ENCODE peak calls at places on chromosome 7, in seven cellular contexts. O, V, E, L, I, X and Z are unnamed samples.

GRCh38 chr7:98223898-98224700 is 12.9 kb downstream of the BHLHA15 start:
- DNase-seq in O (no peak), E (no peak), X (no peak), L (no peak), I (no peak), V (no peak), Z (no peak)

GRCh38 chr7:78438433-78438832 is 639.9 kb downstream of the PHTF2 start:
- DNase-seq in O (no peak), I (no peak), L (no peak), X (no peak), V (no peak), E (no peak), Z (no peak)

GRCh38 chr7:70082026-70082655 is 483.9 kb downstream of the AUTS2 start:
- DNase-seq in E (no peak), O (no peak), V (no peak), L (no peak), I (no peak), X (no peak), Z (no peak)

GRCh38 chr7:94315011-94315410 is 79.7 kb upstream of the COL1A2 start:
- DNase-seq in V (no peak), O (no peak), L (no peak), X (no peak), I (no peak), E (no peak), Z (no peak)

GRCh38 chr7:64880322-64881297 is 22.5 kb upstream of the ZNF273 start:
- DNase-seq in X (peak), L (no peak), V (no peak), O (no peak), E (no peak), I (peak), Z (peak)

GRCh38 chr7:149414745-149415390 is 46.0 kb downstream of the ZNF777 start:
- DNase-seq in L (peak), E (peak), O (no peak), V (peak), X (peak), I (peak), Z (peak)

GRCh38 chr7:40824461-40824860 is 689.7 kb downstream of the SUGCT start:
- DNase-seq in O (no peak), L (no peak), E (no peak), V (no peak), I (no peak), X (no peak), Z (no peak)

GRCh38 chr7:23893942-23894890 is 184.2 kb downstream of the STK31 start:
- DNase-seq in O (no peak), V (no peak), X (no peak), I (peak), E (no peak), L (peak), Z (no peak)

GRCh38 chr7:47715631-47716068 is 133.7 kb upstream of the TNS3 start:
- DNase-seq in V (no peak), X (no peak), L (no peak), I (no peak), E (no peak), O (no peak), Z (no peak)

GRCh38 chr7:107528461-107528860 is 35.3 kb downstream of the COG5 start:
- DNase-seq in V (peak), L (peak), I (no peak), O (peak), E (no peak), X (no peak), Z (no peak)

GRCh38 chr7:43650457-43651052 is 67.6 kb downstream of the STK17A start:
- DNase-seq in V (no peak), L (peak), X (no peak), O (no peak), I (no peak), E (no peak), Z (no peak)

GRCh38 chr7:73761854-73762658 is 8.0 kb downstream of the CLDN3 start:
- DNase-seq in O (no peak), X (no peak), V (no peak), E (no peak), I (no peak), L (no peak), Z (no peak)

GRCh38 chr7:35987016-35987415 is 166.0 kb upstream of the EEPD1 start:
- DNase-seq in V (no peak), L (no peak), O (no peak), X (no peak), I (no peak), E (no peak), Z (no peak)

GRCh38 chr7:74364061-74364460 is 74.9 kb downstream of the CLIP2 start:
- DNase-seq in L (no peak), I (no peak), X (no peak), V (no peak), E (no peak), O (no peak), Z (no peak)

GRCh38 chr7:92313055-92313454 is 67.3 kb downstream of the ANKIB1 start:
- DNase-seq in V (no peak), E (no peak), I (no peak), X (no peak), O (no peak), L (no peak), Z (no peak)

GRCh38 chr7:115008465-115009114 is 86.7 kb downstream of the MDFIC start:
- DNase-seq in I (no peak), L (peak), V (peak), X (peak), O (no peak), E (peak), Z (no peak)

GRCh38 chr7:21430575-21430954 is 2.7 kb downstream of the SP4 start:
- DNase-seq in X (no peak), E (no peak), I (no peak), L (no peak), O (no peak), V (no peak), Z (no peak)

GRCh38 chr7:130134106-130134636 is 63.8 kb downstream of the KLHDC10 start:
- DNase-seq in L (no peak), V (no peak), E (no peak), X (no peak), O (no peak), I (no peak), Z (no peak)

GRCh38 chr7:31954500-31954899 is 115.7 kb downstream of the PDE1C start:
- DNase-seq in E (no peak), I (no peak), O (no peak), L (no peak), V (no peak), X (no peak), Z (no peak)

GRCh38 chr7:151599401-151600227 is 79.9 kb upstream of the RHEB start:
- DNase-seq in V (peak), E (no peak), X (peak), I (no peak), L (peak), O (peak), Z (no peak)

GRCh38 chr7:3260425-3260762 is 40.7 kb upstream of the SDK1 start:
- DNase-seq in L (peak), V (no peak), O (no peak), I (no peak), X (no peak), E (no peak), Z (no peak)

GRCh38 chr7:129438839-129439640 is 4.8 kb downstream of the STRIP2 start:
- DNase-seq in L (peak), X (no peak), E (no peak), V (no peak), I (no peak), O (peak), Z (no peak)

GRCh38 chr7:63023182-63023787 is 975.4 kb upstream of the ZNF722 start:
- DNase-seq in O (no peak), X (no peak), I (no peak), V (no peak), L (no peak), E (no peak), Z (no peak)

GRCh38 chr7:117665393-117665792 is 185.6 kb downstream of the CFTR start:
- DNase-seq in L (peak), O (no peak), X (no peak), V (no peak), E (no peak), I (no peak), Z (no peak)

GRCh38 chr7:121005996-121006565 is 17.6 kb downstream of the CPED1 start:
- DNase-seq in L (no peak), E (no peak), X (no peak), O (no peak), V (no peak), I (no peak), Z (no peak)

GRCh38 chr7:26948617-26949118 is 84.3 kb upstream of the SKAP2 start:
- DNase-seq in I (no peak), X (no peak), O (peak), E (no peak), V (no peak), L (no peak), Z (no peak)

GRCh38 chr7:26949319-26949718 is 84.9 kb upstream of the SKAP2 start:
- DNase-seq in V (no peak), O (no peak), X (no peak), I (no peak), E (no peak), L (no peak), Z (no peak)

GRCh38 chr7:26950854-26951253 is 86.5 kb upstream of the SKAP2 start:
- DNase-seq in I (no peak), O (no peak), E (no peak), V (no peak), X (no peak), L (no peak), Z (no peak)

GRCh38 chr7:26944486-26944885 is 80.1 kb upstream of the SKAP2 start:
- DNase-seq in V (no peak), X (no peak), E (no peak), L (no peak), O (no peak), I (no peak), Z (no peak)

GRCh38 chr7:26944959-26945358 is 80.6 kb upstream of the SKAP2 start:
- DNase-seq in I (no peak), X (no peak), O (no peak), E (no peak), L (no peak), V (no peak), Z (no peak)
- TF ChIP-seq CTCF in I (no peak), X (no peak), O (no peak), E (no peak), L (no peak), V (no peak), Z (no peak)

DNA sequence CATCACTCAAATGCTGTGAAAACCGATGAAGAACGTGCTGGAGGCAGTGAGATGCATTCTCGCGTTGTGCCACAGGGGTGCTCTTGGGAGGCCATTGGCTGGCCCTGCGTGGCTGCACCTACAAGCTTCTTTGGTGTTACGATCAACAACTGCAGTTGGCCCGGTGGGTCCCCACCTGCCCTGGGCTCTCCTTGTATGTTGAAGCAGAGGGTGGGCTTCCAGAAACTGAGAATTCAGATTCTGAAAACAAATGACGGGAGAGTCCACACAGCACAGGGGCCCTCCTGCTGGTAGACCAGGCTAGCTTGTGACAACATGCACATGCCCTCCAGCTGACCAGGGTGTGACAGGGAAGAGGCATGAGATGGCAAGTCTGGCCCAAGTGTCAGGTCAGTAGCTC is 23.7 kb upstream of the DDC start:
- DNase-seq in O (no peak), E (no peak), X (no peak), L (no peak), I (no peak), V (no peak), Z (no peak)
- TF ChIP-seq CTCF in O (no peak), E (no peak), X (no peak), L (peak), I (no peak), V (peak), Z (no peak)

DNA sequence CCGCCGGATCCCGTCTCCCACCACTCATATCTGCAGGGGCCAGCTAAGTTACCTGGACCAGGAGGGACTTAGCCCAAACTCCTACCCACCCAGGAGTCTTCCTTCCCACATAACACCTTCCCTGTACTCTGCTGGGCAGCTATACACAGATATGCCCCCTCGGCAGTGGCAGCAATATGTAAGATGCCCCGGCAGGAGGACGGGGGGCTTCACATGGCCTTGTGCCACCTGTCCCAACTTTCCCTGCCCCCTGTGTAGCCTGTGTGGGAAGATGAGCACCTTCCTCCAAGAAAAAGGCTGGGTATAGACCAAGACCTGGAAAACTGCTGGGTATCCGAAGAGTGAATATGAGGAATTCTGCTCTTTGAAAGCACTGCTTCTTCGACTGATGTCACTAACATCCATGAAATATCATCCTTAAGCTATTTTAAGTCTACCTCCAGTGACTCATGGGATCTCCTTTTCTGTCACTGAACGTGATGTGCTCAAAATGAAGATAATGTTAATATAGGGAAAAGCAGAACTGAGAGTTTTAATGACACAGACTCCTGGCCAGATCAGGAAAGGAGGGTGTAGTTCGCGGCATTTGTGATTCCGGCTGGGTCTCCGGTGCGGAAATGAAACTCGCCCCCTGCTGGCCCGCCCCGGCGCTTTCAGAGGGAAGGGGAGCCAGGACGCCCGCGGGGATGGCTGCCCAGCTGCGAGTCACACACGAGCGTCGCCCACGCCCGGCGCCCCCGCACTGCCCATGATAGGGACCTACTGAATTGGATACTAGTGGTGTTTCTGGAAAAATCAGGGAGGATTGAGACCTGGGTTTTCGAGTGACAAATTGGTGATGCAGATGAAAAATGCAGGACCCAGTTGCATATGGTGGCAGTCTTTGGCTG is 256.9 kb upstream of the NFE2L3 start:
- DNase-seq in X (peak), V (no peak), L (peak), E (peak), I (peak), O (no peak), Z (peak)
- TF ChIP-seq CTCF in X (peak), V (peak), L (peak), E (peak), I (peak), O (peak), Z (peak)

DNA sequence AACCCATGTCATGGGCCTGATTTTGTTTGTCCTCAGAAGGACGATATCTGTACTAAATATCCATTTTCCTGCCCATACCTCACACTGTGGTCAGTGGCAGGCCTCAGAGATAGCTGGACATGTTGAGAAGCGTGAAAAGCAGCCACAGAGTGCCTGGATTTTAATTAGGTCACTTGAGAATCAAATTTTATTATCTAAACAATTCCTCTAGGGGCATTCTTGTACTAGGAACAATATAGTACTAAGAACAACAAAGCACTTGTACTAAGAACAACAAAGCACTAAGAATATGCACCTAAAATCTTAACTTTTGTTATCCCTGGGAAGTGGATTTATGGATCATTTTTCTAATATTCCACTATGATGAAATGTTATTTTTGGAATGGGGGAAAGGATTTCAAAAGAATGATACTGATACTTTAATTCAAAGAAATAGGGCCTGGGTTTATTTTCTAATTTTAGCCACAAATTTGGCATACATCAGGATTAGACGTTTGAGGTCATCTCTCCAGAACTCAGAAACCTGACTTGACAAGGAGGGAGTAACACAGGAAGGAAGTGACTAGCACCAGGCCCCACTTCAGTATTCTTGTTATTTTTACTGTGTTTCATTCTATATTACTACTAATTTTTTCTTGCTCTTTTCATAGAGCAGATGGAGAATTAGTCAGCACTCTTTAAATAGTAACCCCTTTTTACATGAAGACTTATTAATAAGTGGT is 112.2 kb downstream of the EXOC4 start:
- DNase-seq in L (peak), X (no peak), O (no peak), I (no peak), V (peak), E (no peak), Z (no peak)
- TF ChIP-seq CTCF in L (no peak), X (no peak), O (no peak), I (peak), V (no peak), E (peak), Z (no peak)

GRCh38 chr7:67788689-67789088 is 792.1 kb downstream of the TYW1 start:
- DNase-seq in O (no peak), V (no peak), X (no peak), L (peak), E (no peak), I (no peak), Z (no peak)
- TF ChIP-seq CTCF in O (no peak), V (peak), X (no peak), L (no peak), E (peak), I (no peak), Z (no peak)

DNA sequence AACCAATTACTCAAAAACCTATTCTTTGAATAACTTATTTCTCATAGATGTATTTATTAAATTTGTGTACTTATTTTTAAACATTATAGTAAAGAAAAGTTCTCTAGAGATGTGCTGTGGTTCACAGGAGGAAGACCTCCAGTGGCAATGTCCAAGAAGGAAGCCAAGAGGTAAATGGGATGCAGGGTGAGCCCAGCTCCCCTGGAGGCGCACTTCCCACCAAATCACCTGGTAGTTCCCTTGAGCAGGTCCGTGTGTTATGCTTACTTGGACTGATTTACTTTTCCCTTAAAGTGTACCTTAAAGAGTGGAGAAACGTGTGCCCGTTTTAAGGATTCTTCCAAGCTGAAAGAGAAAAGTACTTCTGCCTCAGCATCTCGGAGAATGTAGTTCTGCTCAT is 55.3 kb downstream of the PAXIP1 start:
- DNase-seq in X (no peak), O (no peak), E (no peak), L (no peak), V (no peak), I (no peak), Z (no peak)
- TF ChIP-seq CTCF in X (no peak), O (no peak), E (no peak), L (no peak), V (no peak), I (no peak), Z (no peak)

DNA sequence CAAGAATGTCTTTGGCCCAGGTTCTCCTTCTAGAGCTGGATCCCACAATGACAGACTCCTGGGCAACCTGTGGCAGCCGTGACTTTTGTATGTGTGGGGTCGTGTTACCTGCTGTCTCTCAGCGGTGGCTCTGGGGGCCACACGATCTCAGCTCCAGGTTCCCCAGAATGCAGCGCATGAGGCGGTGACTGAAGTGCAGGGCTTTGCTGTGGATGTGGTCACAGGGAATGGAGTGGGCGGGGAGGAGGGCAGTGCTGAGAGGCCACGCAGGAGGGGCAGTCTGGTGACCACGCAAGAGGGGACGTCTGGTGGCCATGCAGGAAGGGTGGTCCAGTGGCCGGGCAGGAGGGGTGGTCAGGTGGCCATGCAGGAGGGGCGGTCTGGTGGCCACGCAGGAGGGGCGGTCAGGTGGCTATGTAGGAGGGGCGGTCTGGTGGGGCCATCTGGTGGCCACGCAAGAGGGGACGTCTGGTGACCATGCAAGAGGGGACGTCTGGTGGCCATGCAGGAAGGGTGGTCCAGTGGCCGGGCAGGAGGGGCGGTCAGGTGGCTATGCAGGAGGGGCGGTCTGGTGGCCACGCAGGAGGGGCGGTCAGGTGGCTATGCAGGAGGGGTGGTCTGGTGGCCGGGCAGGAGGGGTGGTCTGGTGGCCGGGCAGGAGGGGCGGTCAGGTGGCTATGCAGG is 112.7 kb downstream of the ACTR3B start:
- DNase-seq in I (no peak), X (no peak), O (no peak), V (no peak), L (no peak), E (no peak), Z (no peak)
- TF ChIP-seq CTCF in I (no peak), X (no peak), O (no peak), V (no peak), L (no peak), E (no peak), Z (no peak)

DNA sequence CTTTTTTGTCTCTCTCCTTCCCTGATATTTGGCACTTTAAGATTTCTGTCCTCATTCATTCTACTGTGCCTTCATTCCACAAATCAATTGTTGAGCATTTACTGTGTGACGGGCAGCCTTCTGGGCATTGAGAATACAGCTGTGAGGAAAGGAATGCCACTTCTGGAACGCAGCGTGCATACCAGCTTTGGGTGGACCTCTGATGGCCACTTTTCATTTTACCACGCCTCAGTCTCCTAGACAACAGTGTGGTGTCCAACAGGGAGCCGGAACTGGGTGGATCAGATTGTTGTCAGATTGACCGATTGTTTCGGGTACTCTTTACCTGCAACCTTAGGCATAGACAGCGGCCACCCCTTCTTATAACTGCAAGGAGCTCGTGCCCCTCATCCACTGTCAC is 222.7 kb upstream of the DPP6 start:
- DNase-seq in O (no peak), X (no peak), I (no peak), V (no peak), E (no peak), L (no peak), Z (no peak)
- TF ChIP-seq CTCF in O (no peak), X (no peak), I (no peak), V (no peak), E (no peak), L (no peak), Z (no peak)